ENCODE peak calls at places on chromosomes 13 and 19, in five cellular contexts. One of them, this sample, is unnamed.
A peak's percentile ranks its signal among the peaks of the same experiment; 100 is the strongest.

GRCh38 chr13:76667551-76667950 is 218.7 kb downstream of the KCTD12 start:
- DNase-seq in psoas muscle: no peak
- DNase-seq in heart right ventricle: no peak
- DNase-seq in endothelial cell of umbilical vein: peak; percentile 89
- DNase-seq in heart left ventricle: no peak
- DNase-seq in this sample: no peak

GRCh38 chr13:39201075-39201630 is 162.9 kb downstream of the NHLRC3 start:
- DNase-seq in psoas muscle: no peak
- DNase-seq in heart right ventricle: peak; percentile 30
- DNase-seq in endothelial cell of umbilical vein: no peak
- DNase-seq in heart left ventricle: peak; percentile 34
- DNase-seq in this sample: peak; percentile 23

GRCh38 chr13:113404366-113404722 is 40.4 kb upstream of the GRTP1 start:
- DNase-seq in psoas muscle: no peak
- DNase-seq in heart right ventricle: no peak
- DNase-seq in endothelial cell of umbilical vein: no peak
- DNase-seq in heart left ventricle: peak; percentile 15
- DNase-seq in this sample: no peak

GRCh38 chr19:19064811-19065745 is 1.3 kb downstream of the SLC25A42 start:
- DNase-seq in psoas muscle: no peak
- DNase-seq in heart right ventricle: no peak
- DNase-seq in endothelial cell of umbilical vein: peak; percentile 28
- DNase-seq in heart left ventricle: no peak
- DNase-seq in this sample: no peak

GRCh38 chr19:21697171-21697570 is 70.2 kb downstream of the ZNF100 start:
- DNase-seq in psoas muscle: no peak
- DNase-seq in heart right ventricle: no peak
- DNase-seq in endothelial cell of umbilical vein: no peak
- DNase-seq in heart left ventricle: no peak
- DNase-seq in this sample: no peak

GRCh38 chr13:73656863-73657262 is 477.3 kb downstream of the KLF12 start:
- DNase-seq in psoas muscle: no peak
- DNase-seq in heart right ventricle: no peak
- DNase-seq in endothelial cell of umbilical vein: no peak
- DNase-seq in heart left ventricle: no peak
- DNase-seq in this sample: no peak

GRCh38 chr13:54387607-54388006 is 1359.0 kb downstream of the OLFM4 start:
- DNase-seq in psoas muscle: no peak
- DNase-seq in heart right ventricle: no peak
- DNase-seq in endothelial cell of umbilical vein: no peak
- DNase-seq in heart left ventricle: no peak
- DNase-seq in this sample: no peak

GRCh38 chr19:37979547-37980082 is 72.6 kb downstream of the SIPA1L3 start:
- DNase-seq in psoas muscle: no peak
- DNase-seq in heart right ventricle: no peak
- DNase-seq in endothelial cell of umbilical vein: no peak
- DNase-seq in heart left ventricle: no peak
- DNase-seq in this sample: no peak

GRCh38 chr19:57566396-57567256 is 7.0 kb upstream of the ZNF550 start:
- DNase-seq in psoas muscle: no peak
- DNase-seq in heart right ventricle: no peak
- DNase-seq in endothelial cell of umbilical vein: no peak
- DNase-seq in heart left ventricle: no peak
- DNase-seq in this sample: no peak

GRCh38 chr19:36008336-36008978 is at the start of gene SYNE4:
- DNase-seq in psoas muscle: no peak
- DNase-seq in heart right ventricle: no peak
- DNase-seq in endothelial cell of umbilical vein: no peak
- DNase-seq in heart left ventricle: no peak
- DNase-seq in this sample: no peak

GRCh38 chr13:113625965-113626661 is 31.9 kb downstream of the ATP4B start:
- DNase-seq in psoas muscle: no peak
- DNase-seq in heart right ventricle: peak; percentile 2
- DNase-seq in endothelial cell of umbilical vein: peak; percentile 25
- DNase-seq in heart left ventricle: no peak
- DNase-seq in this sample: peak; percentile 2

GRCh38 chr19:2636897-2637683 is 65.4 kb downstream of the GNG7 start:
- DNase-seq in psoas muscle: peak; percentile 67
- DNase-seq in heart right ventricle: peak; percentile 71
- DNase-seq in endothelial cell of umbilical vein: peak; percentile 43
- DNase-seq in heart left ventricle: peak; percentile 62
- DNase-seq in this sample: peak; percentile 69

GRCh38 chr13:73971481-73971880 is 162.7 kb downstream of the KLF12 start:
- DNase-seq in psoas muscle: no peak
- DNase-seq in heart right ventricle: no peak
- DNase-seq in endothelial cell of umbilical vein: no peak
- DNase-seq in heart left ventricle: no peak
- DNase-seq in this sample: no peak

GRCh38 chr13:96792188-96792587 is 202.1 kb downstream of the OXGR1 start:
- DNase-seq in psoas muscle: no peak
- DNase-seq in heart right ventricle: no peak
- DNase-seq in endothelial cell of umbilical vein: no peak
- DNase-seq in heart left ventricle: no peak
- DNase-seq in this sample: no peak

GRCh38 chr13:78611040-78611439 is 7.7 kb upstream of the POU4F1 start:
- DNase-seq in psoas muscle: no peak
- DNase-seq in heart right ventricle: no peak
- DNase-seq in endothelial cell of umbilical vein: no peak
- DNase-seq in heart left ventricle: no peak
- DNase-seq in this sample: no peak

GRCh38 chr13:68386808-68387207 is 1156.7 kb upstream of the PCDH9 start:
- DNase-seq in psoas muscle: no peak
- DNase-seq in heart right ventricle: no peak
- DNase-seq in endothelial cell of umbilical vein: no peak
- DNase-seq in heart left ventricle: no peak
- DNase-seq in this sample: no peak

GRCh38 chr19:32599736-32600157 is 18.8 kb downstream of the PDCD5 start:
- DNase-seq in psoas muscle: no peak
- DNase-seq in heart right ventricle: no peak
- DNase-seq in endothelial cell of umbilical vein: peak; percentile 57
- DNase-seq in heart left ventricle: no peak
- DNase-seq in this sample: no peak

GRCh38 chr13:33258437-33259193 is 26.9 kb downstream of the STARD13 start:
- DNase-seq in psoas muscle: no peak
- DNase-seq in heart right ventricle: no peak
- DNase-seq in endothelial cell of umbilical vein: no peak
- DNase-seq in heart left ventricle: no peak
- DNase-seq in this sample: no peak

GRCh38 chr13:50598338-50598737 is 245.2 kb downstream of the DLEU7 start:
- DNase-seq in psoas muscle: no peak
- DNase-seq in heart right ventricle: no peak
- DNase-seq in endothelial cell of umbilical vein: no peak
- DNase-seq in heart left ventricle: no peak
- DNase-seq in this sample: no peak

GRCh38 chr19:3556978-3557460 is 367 bp downstream of the MFSD12 start:
- DNase-seq in psoas muscle: peak; percentile 61
- DNase-seq in heart right ventricle: no peak
- DNase-seq in endothelial cell of umbilical vein: peak; percentile 40
- DNase-seq in heart left ventricle: no peak
- DNase-seq in this sample: no peak

GRCh38 chr19:5155586-5156210 is 184.9 kb downstream of the PTPRS start:
- DNase-seq in psoas muscle: no peak
- DNase-seq in heart right ventricle: no peak
- DNase-seq in endothelial cell of umbilical vein: no peak
- DNase-seq in heart left ventricle: no peak
- DNase-seq in this sample: no peak

GRCh38 chr13:90105276-90105675 is 1242.2 kb upstream of the MIR17HG start:
- DNase-seq in psoas muscle: no peak
- DNase-seq in heart right ventricle: no peak
- DNase-seq in endothelial cell of umbilical vein: no peak
- DNase-seq in heart left ventricle: no peak
- DNase-seq in this sample: no peak

GRCh38 chr19:39193785-39194184 is 3.0 kb upstream of the NCCRP1 start:
- DNase-seq in psoas muscle: no peak
- DNase-seq in heart right ventricle: no peak
- DNase-seq in endothelial cell of umbilical vein: no peak
- DNase-seq in heart left ventricle: no peak
- DNase-seq in this sample: no peak

GRCh38 chr13:74305876-74306275 is 171.7 kb upstream of the KLF12 start:
- DNase-seq in psoas muscle: no peak
- DNase-seq in heart right ventricle: no peak
- DNase-seq in endothelial cell of umbilical vein: no peak
- DNase-seq in heart left ventricle: no peak
- DNase-seq in this sample: no peak

GRCh38 chr19:15551183-15552004 is 43.1 kb downstream of the CYP4F22 start:
- DNase-seq in psoas muscle: no peak
- DNase-seq in heart right ventricle: peak; percentile 25
- DNase-seq in endothelial cell of umbilical vein: no peak
- DNase-seq in heart left ventricle: peak; percentile 20
- DNase-seq in this sample: no peak

GRCh38 chr13:24071423-24072075 is 89.0 kb upstream of the SPATA13 start:
- DNase-seq in psoas muscle: no peak
- DNase-seq in heart right ventricle: no peak
- DNase-seq in endothelial cell of umbilical vein: peak; percentile 64
- DNase-seq in heart left ventricle: no peak
- DNase-seq in this sample: no peak

GRCh38 chr19:869245-870177 is 10.0 kb downstream of the CFD start:
- DNase-seq in psoas muscle: peak; percentile 81
- DNase-seq in heart right ventricle: peak; percentile 51
- DNase-seq in endothelial cell of umbilical vein: peak; percentile 88
- DNase-seq in heart left ventricle: peak; percentile 70
- DNase-seq in this sample: peak; percentile 66

GRCh38 chr13:73803997-73804396 is 330.2 kb downstream of the KLF12 start:
- DNase-seq in psoas muscle: no peak
- DNase-seq in heart right ventricle: no peak
- DNase-seq in endothelial cell of umbilical vein: no peak
- DNase-seq in heart left ventricle: no peak
- DNase-seq in this sample: no peak

GRCh38 chr19:42634409-42635232 is 39.9 kb upstream of the CEACAM8 start:
- DNase-seq in psoas muscle: no peak
- DNase-seq in heart right ventricle: no peak
- DNase-seq in endothelial cell of umbilical vein: peak; percentile 2
- DNase-seq in heart left ventricle: no peak
- DNase-seq in this sample: no peak

GRCh38 chr19:18297308-18297707 is 15.9 kb upstream of the JUND start:
- DNase-seq in psoas muscle: no peak
- DNase-seq in heart right ventricle: no peak
- DNase-seq in endothelial cell of umbilical vein: no peak
- DNase-seq in heart left ventricle: no peak
- DNase-seq in this sample: no peak

GRCh38 chr19:48993175-48994034 is at the start of the genes GYS1 and RUVBL2:
- DNase-seq in psoas muscle: peak; percentile 100
- DNase-seq in heart right ventricle: peak; percentile 100
- DNase-seq in endothelial cell of umbilical vein: peak; percentile 100
- DNase-seq in heart left ventricle: peak; percentile 99
- DNase-seq in this sample: peak; percentile 100

GRCh38 chr19:33477781-33478180 is 43.8 kb downstream of the PEPD start:
- DNase-seq in psoas muscle: no peak
- DNase-seq in heart right ventricle: no peak
- DNase-seq in endothelial cell of umbilical vein: no peak
- DNase-seq in heart left ventricle: no peak
- DNase-seq in this sample: no peak

GRCh38 chr19:435707-436412 is 25.0 kb downstream of the SHC2 start:
- DNase-seq in psoas muscle: no peak
- DNase-seq in heart right ventricle: no peak
- DNase-seq in endothelial cell of umbilical vein: no peak
- DNase-seq in heart left ventricle: no peak
- DNase-seq in this sample: no peak

GRCh38 chr13:99417151-99417820 is 84.0 kb upstream of the TM9SF2 start:
- DNase-seq in psoas muscle: no peak
- DNase-seq in heart right ventricle: no peak
- DNase-seq in endothelial cell of umbilical vein: no peak
- DNase-seq in heart left ventricle: no peak
- DNase-seq in this sample: no peak
- H3K4me3 ChIP-seq in psoas muscle: no peak overlapping the region
- H3K4me3 ChIP-seq in heart right ventricle: no peak overlapping the region
- H3K4me3 ChIP-seq in endothelial cell of umbilical vein: no peak overlapping the region
- H3K4me3 ChIP-seq in heart left ventricle: no peak overlapping the region
- H3K4me3 ChIP-seq in this sample: no peak overlapping the region

GRCh38 chr13:59706101-59706976 is 457.4 kb downstream of the DIAPH3 start:
- DNase-seq in psoas muscle: no peak
- DNase-seq in heart right ventricle: no peak
- DNase-seq in endothelial cell of umbilical vein: peak; percentile 51
- DNase-seq in heart left ventricle: no peak
- DNase-seq in this sample: no peak
- H3K27ac ChIP-seq in psoas muscle: no peak overlapping the region
- H3K27ac ChIP-seq in heart right ventricle: no peak overlapping the region
- H3K27ac ChIP-seq in endothelial cell of umbilical vein: no peak overlapping the region
- H3K27ac ChIP-seq in heart left ventricle: no peak overlapping the region
- H3K27ac ChIP-seq in this sample: no peak overlapping the region

DNA sequence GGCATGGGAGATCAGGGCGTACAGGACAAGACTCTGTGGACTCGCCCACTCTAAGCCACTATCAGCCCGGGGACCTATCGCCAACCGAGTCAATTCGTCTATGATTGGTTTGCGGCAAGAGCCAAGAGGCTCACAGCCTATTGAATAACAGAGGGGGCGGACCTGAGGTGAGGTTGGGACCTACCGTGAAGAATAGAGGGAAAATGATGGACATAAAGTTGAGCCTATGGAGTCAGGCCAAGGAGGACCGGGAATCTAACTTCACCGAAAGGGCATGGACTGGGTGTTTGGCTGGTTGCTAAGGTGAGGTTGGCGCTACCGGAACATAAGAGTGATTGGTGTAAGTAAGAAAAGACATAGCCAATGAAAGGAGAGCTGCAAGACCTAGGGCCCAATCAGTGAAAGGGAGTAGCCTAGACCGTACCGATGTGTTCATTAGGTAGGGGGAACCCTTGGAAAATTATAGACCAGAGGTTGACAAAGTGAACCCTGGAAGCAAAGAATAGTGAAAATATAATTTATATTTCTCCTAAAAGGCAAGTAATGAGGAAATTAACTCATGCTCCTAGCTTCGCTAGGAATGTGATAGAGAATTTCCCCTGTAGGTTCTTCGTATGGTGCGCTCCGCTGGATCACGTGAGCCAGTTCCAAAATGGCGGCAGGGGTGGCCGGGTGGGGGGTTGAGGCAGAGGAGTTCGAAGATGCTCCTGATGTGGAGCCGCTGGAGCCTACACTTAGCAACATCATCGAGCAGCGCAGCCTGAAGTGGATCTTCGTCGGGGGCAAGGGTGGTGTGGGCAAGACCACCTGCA is at the start of gene GET3:
- DNase-seq in psoas muscle: peak; percentile 86
- DNase-seq in heart right ventricle: peak; percentile 75
- DNase-seq in endothelial cell of umbilical vein: peak; percentile 100
- DNase-seq in heart left ventricle: peak; percentile 92
- DNase-seq in this sample: peak; percentile 85
- TF ChIP-seq CTCF in psoas muscle: no peak
- TF ChIP-seq CTCF in heart right ventricle: no peak
- TF ChIP-seq CTCF in endothelial cell of umbilical vein: no peak
- TF ChIP-seq CTCF in heart left ventricle: no peak
- TF ChIP-seq CTCF in this sample: no peak

GRCh38 chr13:60356970-60357369 is 40.0 kb upstream of the TDRD3 start:
- DNase-seq in psoas muscle: no peak
- DNase-seq in heart right ventricle: no peak
- DNase-seq in endothelial cell of umbilical vein: no peak
- DNase-seq in heart left ventricle: no peak
- DNase-seq in this sample: no peak

GRCh38 chr13:60351816-60352215 is 45.2 kb upstream of the TDRD3 start:
- DNase-seq in psoas muscle: no peak
- DNase-seq in heart right ventricle: no peak
- DNase-seq in endothelial cell of umbilical vein: no peak
- DNase-seq in heart left ventricle: no peak
- DNase-seq in this sample: no peak

GRCh38 chr13:60348097-60348496 is 48.9 kb upstream of the TDRD3 start:
- DNase-seq in psoas muscle: no peak
- DNase-seq in heart right ventricle: no peak
- DNase-seq in endothelial cell of umbilical vein: no peak
- DNase-seq in heart left ventricle: no peak
- DNase-seq in this sample: no peak

GRCh38 chr13:60351326-60351725 is 45.7 kb upstream of the TDRD3 start:
- DNase-seq in psoas muscle: no peak
- DNase-seq in heart right ventricle: no peak
- DNase-seq in endothelial cell of umbilical vein: peak; percentile 7
- DNase-seq in heart left ventricle: no peak
- DNase-seq in this sample: no peak

GRCh38 chr13:60352644-60353043 is 44.4 kb upstream of the TDRD3 start:
- DNase-seq in psoas muscle: no peak
- DNase-seq in heart right ventricle: no peak
- DNase-seq in endothelial cell of umbilical vein: no peak
- DNase-seq in heart left ventricle: no peak
- DNase-seq in this sample: no peak
- H3K4me3 ChIP-seq in psoas muscle: no peak overlapping the region
- H3K4me3 ChIP-seq in heart right ventricle: no peak overlapping the region
- H3K4me3 ChIP-seq in endothelial cell of umbilical vein: no peak overlapping the region
- H3K4me3 ChIP-seq in heart left ventricle: no peak overlapping the region
- H3K4me3 ChIP-seq in this sample: no peak overlapping the region

This sample was measured in left ventricle myocardium inferior.